ENCODE peak calls at places on chromosomes 2 and 18, in six cellular contexts. O is substantia nigra, V is NCI-H2171, F is EH, T is ELR, K is H9. C is an unnamed sample.

GRCh38 chr2:157336137-157336721 is 10.6 kb upstream of the ERMN start:
- DNase-seq in V (no peak), O (no peak), T (peak), K (peak), F (peak), C (no peak)

GRCh38 chr2:95552911-95553310 is 38.9 kb upstream of the TRIM43 start:
- DNase-seq in T (no peak), O (no peak), F (peak), V (no peak), K (no peak), C (no peak)

GRCh38 chr2:206915136-206915535 is 24.2 kb upstream of the CPO start:
- DNase-seq in O (no peak), K (no peak), V (no peak), F (peak), T (peak), C (peak)

GRCh38 chr2:224612581-224612980 is 27.4 kb upstream of the CUL3 start:
- DNase-seq in V (no peak), O (no peak), K (no peak), F (peak), T (no peak), C (no peak)

GRCh38 chr2:109457811-109458210 is 156.0 kb downstream of the SEPTIN10 start:
- DNase-seq in O (no peak), T (no peak), V (peak), F (no peak), K (no peak), C (no peak)

GRCh38 chr18:3367491-3368091 is 82.4 kb upstream of the TGIF1 start:
- DNase-seq in T (peak), O (no peak), V (no peak), K (no peak), F (peak), C (peak)

GRCh38 chr2:162524192-162524591 is 180.3 kb downstream of the GCA start:
- DNase-seq in O (no peak), F (no peak), V (no peak), K (peak), T (peak), C (no peak)

GRCh38 chr2:219912530-219912929 is 285.1 kb downstream of the SLC4A3 start:
- DNase-seq in V (no peak), K (no peak), T (peak), F (peak), O (no peak), C (no peak)

GRCh38 chr18:66707473-66707872 is 103.6 kb upstream of the CDH19 start:
- DNase-seq in T (no peak), V (no peak), F (no peak), O (no peak), K (no peak), C (no peak)

GRCh38 chr18:44700652-44701051 is 20.0 kb downstream of the SETBP1 start:
- DNase-seq in K (no peak), F (peak), V (no peak), O (no peak), T (peak), C (no peak)

GRCh38 chr2:70888925-70889715 is 46.6 kb upstream of the ATP6V1B1 start:
- DNase-seq in O (no peak), T (no peak), F (no peak), V (no peak), K (peak), C (no peak)

GRCh38 chr18:56515522-56515921 is 122.9 kb downstream of the TXNL1 start:
- DNase-seq in F (no peak), O (no peak), V (no peak), T (no peak), K (no peak), C (no peak)

GRCh38 chr2:223486741-223487140 is 115.4 kb downstream of the SCG2 start:
- DNase-seq in K (no peak), O (no peak), T (no peak), V (no peak), F (no peak), C (no peak)

GRCh38 chr18:10343778-10344177 is 110.7 kb upstream of the APCDD1 start:
- DNase-seq in T (no peak), V (no peak), O (peak), K (no peak), F (no peak), C (no peak)

GRCh38 chr18:58297198-58297597 is 253.2 kb downstream of the NEDD4L start:
- DNase-seq in T (peak), K (no peak), V (no peak), F (peak), O (no peak), C (no peak)

GRCh38 chr2:107751936-107752335 is 74.8 kb upstream of the RGPD4 start:
- DNase-seq in V (no peak), T (no peak), O (no peak), F (no peak), K (no peak), C (no peak)

GRCh38 chr2:171430516-171431410 is 3.0 kb downstream of the METTL8 start:
- DNase-seq in K (peak), T (no peak), O (no peak), V (no peak), F (no peak), C (no peak)

GRCh38 chr18:64707052-64707451 is 558.2 kb upstream of the LINC00305 start:
- DNase-seq in F (no peak), T (no peak), K (no peak), O (no peak), V (no peak), C (no peak)

GRCh38 chr2:173021939-173022371 is 53.7 kb upstream of the MAP3K20 start:
- DNase-seq in F (peak), V (no peak), K (no peak), T (peak), O (no peak), C (no peak)

GRCh38 chr2:10835052-10835970 is 22.7 kb upstream of the PDIA6 start:
- DNase-seq in V (no peak), O (no peak), F (peak), T (peak), K (peak), C (no peak)

GRCh38 chr2:132670104-132670960 is at the start of gene LYPD1:
- DNase-seq in V (no peak), T (peak), F (peak), O (peak), K (peak), C (no peak)

GRCh38 chr2:120470041-120470716 is 124.2 kb downstream of the INHBB start:
- DNase-seq in O (no peak), K (no peak), V (no peak), T (peak), F (peak), C (peak)

GRCh38 chr2:159661286-159661685 is 44.9 kb upstream of the BAZ2B start:
- DNase-seq in O (no peak), F (peak), V (no peak), K (no peak), T (no peak), C (no peak)

GRCh38 chr18:8948471-8949149 is 153.9 kb upstream of the NDUFV2 start:
- DNase-seq in K (no peak), V (peak), T (peak), O (no peak), F (peak), C (peak)

GRCh38 chr18:76771132-76771824 is 51.1 kb upstream of the ZNF236 start:
- DNase-seq in V (no peak), O (no peak), F (no peak), K (no peak), T (no peak), C (no peak)

GRCh38 chr18:47260924-47261701 is 9.7 kb upstream of the SKOR2 start:
- DNase-seq in K (peak), F (no peak), V (no peak), O (no peak), T (no peak), C (no peak)

C was measured in skeletal muscle cell.